ENCODE peak calls at places on chromosome 6, in ten cellular contexts. D, W, O, H, Z, V, T, Y, C and U are unnamed samples.

GRCh38 chr6:73511796-73512195 is 9.0 kb downstream of the EEF1A1 start:
- DNase-seq in D (no peak), W (no peak), O (no peak), H (no peak), Z (no peak), V (no peak), T (no peak), Y (no peak), C (no peak), U (no peak)

GRCh38 chr6:22145294-22145693 is 151.5 kb downstream of the PRL start:
- DNase-seq in D (no peak), W (no peak), O (no peak), H (no peak), Z (no peak), V (no peak), T (no peak), Y (no peak), C (no peak), U (no peak)

GRCh38 chr6:108353853-108354252 is 59.0 kb downstream of the AFG1L start:
- DNase-seq in D (no peak), W (no peak), O (no peak), H (no peak), Z (no peak), V (no peak), T (no peak), Y (no peak), C (peak; percentile 54), U (no peak)

GRCh38 chr6:71387179-71387578 is 98.6 kb downstream of the OGFRL1 start:
- DNase-seq in D (peak; percentile 61), W (no peak), O (no peak), H (peak; percentile 87), Z (no peak), V (no peak), T (no peak), Y (no peak), C (peak; percentile 58), U (no peak)

GRCh38 chr6:68880050-68880449 is 245.0 kb downstream of the ADGRB3 start:
- DNase-seq in D (no peak), W (no peak), O (no peak), H (no peak), Z (no peak), V (no peak), T (no peak), Y (no peak), C (no peak), U (no peak)

GRCh38 chr6:106461084-106461483 is 100.6 kb downstream of the CRYBG1 start:
- DNase-seq in D (no peak), W (no peak), O (no peak), H (no peak), Z (no peak), V (no peak), T (no peak), Y (no peak), C (no peak), U (no peak)

GRCh38 chr6:125365230-125365629 is 63.5 kb upstream of the HDDC2 start:
- DNase-seq in D (no peak), W (no peak), O (no peak), H (no peak), Z (no peak), V (no peak), T (no peak), Y (no peak), C (no peak), U (no peak)

GRCh38 chr6:152318278-152318677 is 318.9 kb downstream of the SYNE1 start:
- DNase-seq in D (no peak), W (no peak), O (no peak), H (no peak), Z (no peak), V (no peak), T (no peak), Y (no peak), C (no peak), U (no peak)

GRCh38 chr6:121867095-121867494 is 431.6 kb downstream of the GJA1 start:
- DNase-seq in D (no peak), W (no peak), O (no peak), H (peak; percentile 43), Z (no peak), V (no peak), T (no peak), Y (no peak), C (peak; percentile 33), U (no peak)

GRCh38 chr6:167079853-167080297 is 43.0 kb upstream of the CCR6 start:
- DNase-seq in D (no peak), W (no peak), O (no peak), H (no peak), Z (no peak), V (no peak), T (no peak), Y (no peak), C (no peak), U (no peak)
- TF ChIP-seq CTCF in D (no peak), W (no peak), O (no peak), H (no peak), Z (no peak), V (no peak), T (no peak), Y (no peak), C (no peak), U (no peak)

GRCh38 chr6:167654389-167654788 is 172.3 kb upstream of the AFDN start:
- DNase-seq in D (no peak), W (no peak), O (no peak), H (no peak), Z (no peak), V (no peak), T (no peak), Y (no peak), C (no peak), U (no peak)
- TF ChIP-seq CTCF in D (no peak), W (no peak), O (no peak), H (no peak), Z (no peak), V (no peak), T (no peak), Y (no peak), C (no peak), U (no peak)

GRCh38 chr6:35391240-35391968 is 49.0 kb downstream of the PPARD start:
- DNase-seq in D (peak; percentile 72), W (no peak), O (no peak), H (peak; percentile 90), Z (no peak), V (no peak), T (no peak), Y (no peak), C (peak; percentile 98), U (no peak)
- TF ChIP-seq CTCF in D (no peak), W (no peak), O (no peak), H (peak; percentile 13), Z (no peak), V (no peak), T (no peak), Y (no peak), C (no peak), U (no peak)

GRCh38 chr6:98839788-98840361 is 5.5 kb downstream of the POU3F2 start:
- DNase-seq in D (no peak), W (no peak), O (no peak), H (peak; percentile 16), Z (no peak), V (no peak), T (no peak), Y (peak; percentile 43), C (peak; percentile 83), U (no peak)
- TF ChIP-seq CTCF in D (peak; percentile 48), W (no peak), O (peak; percentile 53), H (peak; percentile 44), Z (no peak), V (no peak), T (no peak), Y (peak; percentile 39), C (peak; percentile 32), U (no peak)

DNA sequence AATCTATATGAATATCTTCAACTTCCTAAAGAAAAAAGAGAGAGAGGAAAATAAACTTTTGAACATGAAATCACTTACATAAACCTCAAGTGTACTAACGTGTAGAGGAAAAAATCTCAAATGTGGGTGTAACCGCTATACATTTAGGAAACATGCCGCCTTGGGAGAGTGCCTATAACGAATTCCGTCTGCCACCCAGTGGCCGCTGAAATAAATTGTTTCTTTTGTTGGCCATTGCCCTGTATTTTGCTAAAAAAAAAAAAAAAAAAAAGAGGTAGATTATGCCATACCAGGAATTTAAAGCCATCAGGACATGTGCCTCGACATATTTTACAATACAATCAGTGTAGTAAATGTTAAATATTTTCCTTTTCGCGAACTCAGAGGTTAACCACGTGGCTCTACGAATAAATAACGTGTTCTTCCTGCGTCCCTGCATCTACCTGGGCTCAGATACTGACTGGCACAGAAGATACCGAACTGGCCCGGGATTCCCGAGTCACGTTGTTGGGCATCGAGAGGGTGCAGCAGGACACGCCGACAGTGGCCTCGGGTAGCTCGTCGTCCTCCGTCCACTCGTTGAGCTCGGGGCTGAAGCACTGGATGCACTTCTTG is 14.3 kb downstream of the KLHL31 start:
- DNase-seq in D (peak; percentile 48), W (peak; percentile 82), O (peak; percentile 57), H (peak; percentile 76), Z (peak; percentile 46), V (peak; percentile 52), T (peak; percentile 26), Y (peak; percentile 74), C (peak; percentile 65), U (no peak)
- TF ChIP-seq CTCF in D (peak; percentile 59), W (no peak), O (peak; percentile 57), H (peak; percentile 61), Z (no peak), V (no peak), T (peak; percentile 55), Y (peak; percentile 42), C (peak; percentile 46), U (no peak)

GRCh38 chr6:14510038-14510437 is 392.5 kb downstream of the CD83 start:
- DNase-seq in D (no peak), W (no peak), O (no peak), H (no peak), Z (no peak), V (no peak), T (no peak), Y (no peak), C (no peak), U (no peak)
- TF ChIP-seq CTCF in D (peak; percentile 8), W (no peak), O (no peak), H (no peak), Z (no peak), V (no peak), T (no peak), Y (no peak), C (no peak), U (no peak)